ENCODE peak calls at places on chromosomes 16 and 17, in eight cellular contexts. B is fibroblast of lung, Q is IMR-90, W is heart left ventricle, C is gastrocnemius medialis, G is K562, P is GM23338, Z is ascending aorta. X is an unnamed sample.

GRCh38 chr17:74185786-74186185 is 17.7 kb upstream of the RPL38 start:
- DNase-seq in B (no peak), G (no peak), P (no peak), C (no peak), Q (no peak), Z (no peak), W (no peak), X (no peak)

GRCh38 chr16:79691001-79691400 is 90.5 kb upstream of the MAF start:
- DNase-seq in Z (no peak), B (no peak), P (no peak), W (no peak), C (no peak), G (no peak), Q (no peak), X (no peak)

GRCh38 chr17:41785876-41786226 is 660 bp downstream of the JUP start:
- DNase-seq in Z (no peak), W (peak; percentile 62), B (no peak), G (peak; percentile 81), Q (no peak), C (peak; percentile 43), P (peak; percentile 79), X (peak; percentile 35)

GRCh38 chr17:58666858-58667267 is 25.0 kb downstream of the TEX14 start:
- DNase-seq in C (peak; percentile 43), W (peak; percentile 88), Z (peak; percentile 78), B (peak; percentile 87), G (peak; percentile 95), P (no peak), Q (peak; percentile 79), X (peak; percentile 94)

GRCh38 chr16:25014500-25015147 is 545 bp downstream of the ARHGAP17 start:
- DNase-seq in W (peak; percentile 52), P (peak; percentile 70), G (peak; percentile 56), Q (peak; percentile 48), Z (peak; percentile 71), C (peak; percentile 50), B (peak; percentile 52), X (peak; percentile 52)

GRCh38 chr17:82134101-82134500 is 36.1 kb upstream of the FASN start:
- DNase-seq in C (peak; percentile 84), W (no peak), Q (no peak), B (peak; percentile 82), G (no peak), Z (no peak), P (no peak), X (no peak)

GRCh38 chr16:84672276-84673202 is 24.2 kb downstream of the KLHL36 start:
- DNase-seq in Z (peak; percentile 84), W (peak; percentile 71), P (peak; percentile 87), B (peak; percentile 72), C (peak; percentile 63), Q (peak; percentile 68), G (peak; percentile 88), X (peak; percentile 80)

GRCh38 chr17:15945493-15946209 is 721 bp downstream of the ADORA2B start:
- DNase-seq in G (peak; percentile 34), B (peak; percentile 37), Q (peak; percentile 16), W (no peak), Z (no peak), P (peak; percentile 36), C (no peak), X (peak; percentile 45)

GRCh38 chr16:23155445-23156049 is 6.3 kb upstream of the USP31 start:
- DNase-seq in W (no peak), P (peak; percentile 54), Z (no peak), Q (no peak), G (peak; percentile 33), C (no peak), B (peak; percentile 9), X (peak; percentile 34)

GRCh38 chr16:13269359-13269758 is 368.0 kb downstream of the SHISA9 start:
- DNase-seq in Q (no peak), P (no peak), G (no peak), W (no peak), Z (no peak), B (no peak), C (no peak), X (no peak)

GRCh38 chr17:80882323-80882722 is 109.3 kb upstream of the CHMP6 start:
- DNase-seq in Q (no peak), G (no peak), P (no peak), C (peak; percentile 0), B (no peak), W (no peak), Z (no peak), X (no peak)

GRCh38 chr17:73874008-73874407 is 229.8 kb upstream of the SDK2 start:
- DNase-seq in W (no peak), B (no peak), G (no peak), Q (no peak), C (no peak), Z (no peak), P (no peak), X (no peak)

DNA sequence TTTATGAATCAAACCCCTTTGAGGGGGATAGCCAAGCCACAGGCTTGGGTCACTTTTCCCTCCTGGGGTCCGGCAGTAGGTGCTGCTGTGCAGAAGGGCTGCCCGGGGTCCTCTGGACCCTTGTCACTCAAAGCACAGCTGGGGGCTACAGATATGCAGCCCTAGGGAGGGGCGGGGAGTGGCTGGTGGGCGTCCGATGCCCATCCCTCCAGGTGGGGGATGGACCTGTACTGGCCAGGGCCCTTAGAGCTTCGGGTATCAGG is 598 bp downstream of the VASN start:
- DNase-seq in W (no peak), B (no peak), Q (no peak), C (no peak), Z (no peak), G (no peak), P (no peak), X (no peak)
- H3K4me1 ChIP-seq in W (peaks cover 51% of the 10 kb centered on the region), B (peaks cover 57% of the 10 kb centered on the region), Q (peaks cover 46% of the 10 kb centered on the region), C (peaks cover 34% of the 10 kb centered on the region), Z (peaks cover 60% of the 10 kb centered on the region), G (peaks cover 82% of the 10 kb centered on the region), P (peaks cover 46% of the 10 kb centered on the region), X (peaks cover 41% of the 10 kb centered on the region)

DNA sequence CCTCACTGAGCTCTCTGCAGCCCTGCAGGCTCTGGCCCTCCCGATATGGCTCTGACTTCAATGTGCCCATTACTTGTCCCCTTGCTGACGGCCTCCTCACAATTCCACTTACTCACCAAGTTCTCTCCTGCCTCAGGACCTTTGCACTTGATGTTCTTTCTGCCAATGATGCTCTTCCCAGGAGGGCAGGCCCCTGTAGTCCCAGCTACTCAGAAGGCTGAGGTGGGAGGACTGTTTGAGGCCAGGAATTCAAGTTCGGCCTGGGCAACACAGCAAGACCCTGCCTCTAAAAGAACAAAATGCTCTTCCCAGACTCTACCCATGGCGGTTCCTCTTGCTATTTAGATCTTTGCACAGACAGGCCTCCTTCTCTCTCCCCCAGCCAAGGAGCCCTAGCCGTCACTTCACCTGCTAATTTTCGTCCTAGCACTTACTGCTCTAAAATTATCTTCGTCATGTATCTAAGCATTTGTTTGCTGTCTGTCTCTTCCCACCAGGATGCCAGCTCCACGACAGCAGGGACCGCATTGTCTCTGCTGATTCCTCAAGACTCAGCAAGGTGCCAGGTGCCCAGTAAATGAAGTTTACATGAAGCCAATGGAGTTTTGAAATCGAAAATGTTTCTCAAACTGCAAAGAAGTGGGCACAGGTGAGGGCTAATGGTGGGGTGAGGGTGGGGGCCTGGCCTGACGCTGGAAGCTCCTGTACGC is 626 bp upstream of the RAI1 start:
- DNase-seq in G (no peak), B (no peak), P (no peak), W (no peak), Q (no peak), Z (no peak), C (no peak), X (no peak)
- H3K4me3 ChIP-seq in G (no peak overlapping the region), B (peak overlapping the region; percentile 16), P (no peak overlapping the region), W (peak overlapping the region; percentile 69), Q (peak overlapping the region; percentile 70), Z (peak overlapping the region; percentile 72), C (no peak overlapping the region), X (no peak overlapping the region)

GRCh38 chr16:68071547-68071901 is 13.6 kb upstream of the NFATC3 start:
- DNase-seq in G (no peak), W (no peak), C (no peak), Z (no peak), P (no peak), Q (no peak), B (no peak), X (no peak)

GRCh38 chr16:68070249-68070725 is 14.9 kb upstream of the NFATC3 start:
- DNase-seq in P (no peak), C (no peak), G (no peak), Z (no peak), B (no peak), Q (no peak), W (no peak), X (no peak)

GRCh38 chr16:68068926-68069325 is 16.2 kb upstream of the NFATC3 start:
- DNase-seq in Q (no peak), P (no peak), W (no peak), Z (no peak), B (no peak), C (no peak), G (no peak), X (no peak)

GRCh38 chr16:68070811-68071546 is 14.2 kb upstream of the NFATC3 start:
- DNase-seq in B (no peak), Z (peak; percentile 22), C (no peak), G (no peak), P (no peak), W (no peak), Q (no peak), X (no peak)

DNA sequence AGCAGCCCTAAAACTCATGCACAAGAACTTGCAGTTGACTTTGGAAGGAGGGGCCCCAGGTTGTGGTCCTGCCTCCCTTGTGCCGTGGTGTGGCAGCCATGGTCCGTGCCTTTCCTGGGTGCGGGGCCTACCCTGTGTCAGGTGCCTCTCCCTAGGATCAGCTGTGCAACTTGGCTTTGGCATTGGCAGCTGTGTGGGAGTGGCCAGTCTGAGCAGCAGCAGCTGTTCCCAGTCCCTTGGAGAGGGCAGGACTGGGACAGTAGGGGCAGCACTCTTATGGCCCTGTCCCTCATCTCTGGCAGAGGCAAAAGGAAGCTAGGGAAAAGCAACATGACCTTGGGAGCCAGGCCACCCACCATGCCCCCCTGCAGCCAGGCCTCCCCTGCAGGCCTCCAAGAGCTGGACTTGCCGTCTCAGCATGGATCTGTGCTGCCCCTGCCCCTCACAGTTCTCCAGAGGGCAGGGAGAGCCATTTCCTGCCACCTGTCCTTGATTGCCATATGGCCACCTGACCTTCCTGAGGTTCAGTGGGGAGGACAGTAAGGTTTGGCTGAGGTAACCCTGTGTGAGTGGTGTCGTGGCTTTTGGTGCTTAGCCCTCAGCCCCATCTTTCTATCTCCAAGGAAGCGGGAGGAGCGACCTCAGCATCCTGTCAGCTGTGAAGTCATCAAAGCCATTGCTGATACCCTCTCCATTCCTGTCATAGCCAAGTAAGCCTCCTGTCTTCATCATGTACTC is 15.5 kb upstream of the NFATC3 start:
- DNase-seq in Z (no peak), G (no peak), Q (no peak), B (no peak), C (peak; percentile 97), P (no peak), W (peak; percentile 59), X (no peak)
- H3K27ac ChIP-seq in Z (no peak overlapping the region), G (no peak overlapping the region), Q (no peak overlapping the region), B (no peak overlapping the region), C (peak overlapping the region; percentile 89), P (no peak overlapping the region), W (peak overlapping the region; percentile 69), X (no peak overlapping the region)

DNA sequence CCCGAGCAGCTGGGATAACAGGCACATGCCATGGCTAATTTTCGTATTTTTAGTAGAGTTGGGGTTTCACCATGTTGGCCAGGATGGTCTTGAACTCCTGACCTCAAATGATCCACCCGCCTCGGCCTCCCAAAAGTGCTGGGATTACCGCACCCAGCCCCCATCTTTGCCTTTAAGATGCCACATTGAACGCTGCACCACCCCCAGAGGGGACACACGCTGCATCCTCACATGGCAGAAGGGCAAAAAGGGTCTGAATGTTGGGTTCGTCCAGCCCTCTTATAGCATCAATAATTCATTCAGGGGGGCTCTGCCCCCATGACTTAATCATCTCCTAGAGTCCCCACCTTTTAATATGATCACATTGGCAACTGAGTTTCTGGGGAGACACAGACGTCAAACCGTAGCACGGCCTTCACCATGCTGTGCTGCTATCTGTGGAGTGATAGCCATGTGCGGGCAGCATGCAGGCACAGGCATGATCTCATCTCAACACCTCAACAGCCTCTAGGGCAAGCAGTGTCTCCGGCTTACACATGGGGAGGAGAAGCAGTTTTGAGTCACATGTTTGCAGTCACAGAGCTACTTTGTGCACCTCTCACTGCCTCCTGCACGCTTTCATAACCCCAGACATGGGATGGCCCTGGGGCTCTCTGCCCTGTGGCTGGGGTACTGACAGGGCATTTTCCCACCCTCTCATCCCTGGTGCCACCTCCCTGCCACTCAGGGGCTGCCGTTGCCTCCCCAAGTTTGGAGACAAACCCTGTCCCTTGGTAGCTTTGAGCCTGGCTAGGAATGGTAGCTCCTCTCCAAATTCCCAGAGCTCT is 30.0 kb downstream of the IL21R start:
- DNase-seq in G (no peak), Z (peak; percentile 31), W (peak; percentile 2), P (no peak), C (no peak), Q (peak; percentile 45), B (no peak), X (no peak)
- H3K4me1 ChIP-seq in G (peaks cover 5% of the 10 kb centered on the region), Z (no peaks in the 10 kb centered on the region), W (no peaks in the 10 kb centered on the region), P (no peaks in the 10 kb centered on the region), C (no peaks in the 10 kb centered on the region), Q (peaks cover 8% of the 10 kb centered on the region), B (peaks cover 3% of the 10 kb centered on the region), X (no peaks in the 10 kb centered on the region)

X was measured in cardiac muscle cell.